ENCODE peak calls at places on chromosomes 5 and 9, in five cellular contexts. N is activated CD4-positive, alpha-beta T cell treated with anti-CD3 and anti-CD28 coated beads, Interleukin-2, amount 10 ng/mL, durations not matched to agents 24 days and 14 days; V is Kasumi-1; Y is HFFc6; H is epithelial cell of esophagus. C is an unnamed sample.

GRCh38 chr9:98807070-98807810 is at the start of gene GALNT12:
- DNase-seq in V (no peak), Y (no peak), H (no peak), N (peak; percentile 85), C (peak; percentile 48)

GRCh38 chr5:178418471-178419010 is 171.7 kb downstream of the COL23A1 start:
- DNase-seq in H (no peak), N (no peak), V (no peak), Y (no peak), C (no peak)

GRCh38 chr5:180818942-180819341 is 16.3 kb upstream of the MGAT1 start:
- DNase-seq in V (no peak), Y (no peak), N (peak; percentile 40), H (no peak), C (no peak)

GRCh38 chr9:71393011-71393410 is 271.6 kb upstream of the TRPM3 start:
- DNase-seq in N (no peak), V (no peak), H (no peak), Y (no peak), C (no peak)

GRCh38 chr9:26744362-26744965 is 148.1 kb downstream of the CAAP1 start:
- DNase-seq in Y (peak; percentile 4), H (peak; percentile 49), N (no peak), V (peak; percentile 19), C (no peak)

GRCh38 chr5:83764101-83764500 is 43.4 kb upstream of the HAPLN1 start:
- DNase-seq in H (no peak), Y (no peak), N (no peak), V (no peak), C (no peak)

GRCh38 chr9:107248714-107249113 is 34.4 kb upstream of the RAD23B start:
- DNase-seq in Y (no peak), H (peak; percentile 16), V (no peak), N (no peak), C (no peak)

GRCh38 chr5:24598926-24599325 is 45.9 kb downstream of the CDH10 start:
- DNase-seq in V (no peak), N (no peak), Y (no peak), H (no peak), C (no peak)

GRCh38 chr5:2866622-2867372 is 115.3 kb upstream of the IRX2 start:
- DNase-seq in H (no peak), V (no peak), N (no peak), Y (no peak), C (no peak)

GRCh38 chr5:72224946-72225427 is 95.1 kb downstream of the MRPS27 start:
- DNase-seq in N (no peak), H (no peak), V (no peak), Y (peak; percentile 67), C (no peak)

GRCh38 chr5:90982576-90982975 is 400.5 kb downstream of the ARRDC3 start:
- DNase-seq in V (no peak), N (no peak), H (no peak), Y (no peak), C (no peak)

GRCh38 chr9:133334161-133334560 is 1.8 kb downstream of the SURF6 start:
- DNase-seq in H (peak; percentile 22), V (no peak), Y (no peak), N (no peak), C (no peak)

GRCh38 chr5:173330151-173330855 is 2.1 kb upstream of the STC2 start:
- DNase-seq in H (no peak), V (peak; percentile 9), N (peak; percentile 63), Y (no peak), C (no peak)

GRCh38 chr5:95283761-95284511 is 958 bp downstream of the MCTP1 start:
- DNase-seq in V (peak; percentile 47), N (peak; percentile 69), Y (no peak), H (peak; percentile 38), C (no peak)

GRCh38 chr5:65103674-65104035 is 334.9 kb downstream of the CWC27 start:
- DNase-seq in H (no peak), Y (no peak), V (no peak), N (no peak), C (no peak)

GRCh38 chr9:14307989-14308750 is 5.8 kb downstream of the NFIB start:
- DNase-seq in Y (no peak), V (no peak), N (no peak), H (no peak), C (no peak)

GRCh38 chr9:112086627-112087026 is 88.5 kb downstream of the SUSD1 start:
- DNase-seq in N (no peak), H (peak; percentile 52), Y (peak; percentile 33), V (peak; percentile 54), C (no peak)

GRCh38 chr5:104179057-104179456 is 616.5 kb upstream of the NUDT12 start:
- DNase-seq in Y (peak; percentile 28), V (peak; percentile 24), N (peak; percentile 61), H (peak; percentile 73), C (no peak)

GRCh38 chr5:176784218-176785165 is 25.9 kb upstream of the UNC5A start:
- DNase-seq in Y (peak; percentile 74), H (peak; percentile 97), V (no peak), N (no peak), C (no peak)

GRCh38 chr5:31680528-31680927 is 41.6 kb downstream of the PDZD2 start:
- DNase-seq in N (no peak), Y (no peak), H (no peak), V (no peak), C (no peak)

GRCh38 chr9:112248722-112249121 is 73.6 kb upstream of the SUSD1 start:
- DNase-seq in V (no peak), H (peak; percentile 69), N (no peak), Y (peak; percentile 21), C (no peak)

GRCh38 chr9:126474201-126474765 is 139.4 kb upstream of the LMX1B start:
- DNase-seq in V (no peak), Y (peak; percentile 49), H (peak; percentile 8), N (no peak), C (no peak)

GRCh38 chr9:6382681-6383080 is 30.3 kb upstream of the UHRF2 start:
- DNase-seq in N (no peak), V (no peak), H (no peak), Y (peak; percentile 0), C (no peak)

GRCh38 chr5:68141494-68141893 is 74.1 kb upstream of the PIK3R1 start:
- DNase-seq in Y (peak; percentile 59), V (no peak), N (no peak), H (peak; percentile 15), C (no peak)

GRCh38 chr9:119509291-119509905 is 140.2 kb upstream of the BRINP1 start:
- DNase-seq in H (peak; percentile 3), Y (no peak), V (no peak), N (no peak), C (no peak)

GRCh38 chr9:95025213-95026170 is 292.0 kb downstream of the FANCC start:
- DNase-seq in H (no peak), Y (peak; percentile 77), V (no peak), N (no peak), C (peak; percentile 32)

GRCh38 chr9:83182071-83182470 is 119.1 kb upstream of the RASEF start:
- DNase-seq in V (no peak), Y (no peak), N (no peak), H (no peak), C (no peak)

GRCh38 chr5:57795203-57795602 is 312.6 kb upstream of the ACTBL2 start:
- DNase-seq in V (no peak), H (no peak), Y (no peak), N (no peak), C (no peak)

GRCh38 chr5:1549631-1550030 is 25.9 kb upstream of the LPCAT1 start:
- DNase-seq in Y (no peak), N (no peak), H (no peak), V (no peak), C (no peak)

GRCh38 chr9:13480688-13481087 is 201.2 kb upstream of the MPDZ start:
- DNase-seq in N (no peak), H (peak; percentile 88), Y (no peak), V (no peak), C (no peak)

GRCh38 chr9:94076557-94076956 is 7.7 kb upstream of the PTPDC1 start:
- DNase-seq in V (no peak), Y (no peak), N (no peak), H (no peak), C (no peak)

GRCh38 chr9:134192311-134192950 is 28.1 kb upstream of the RNU6ATAC start:
- DNase-seq in H (no peak), Y (no peak), N (no peak), V (no peak), C (no peak)

C was measured in D721Med.